ENCODE peak calls at places on chromosomes 5 and 9, in seven cellular contexts. D is tibial nerve, Y is A549, C is IMR-90, P is GM12891, Q is Peyer's patch, E is prostate gland. R is an unnamed sample.

GRCh38 chr9:128987800-128988199 is 40.3 kb downstream of the NUP188 start:
- DNase-seq in D (no peak), Y (no peak), C (peak), P (no peak), Q (no peak), E (no peak), R (no peak)

GRCh38 chr9:83432104-83432627 is 106.0 kb downstream of the FRMD3 start:
- DNase-seq in D (peak), Y (peak), C (no peak), P (no peak), Q (peak), E (peak), R (no peak)

GRCh38 chr5:28809811-28810750 is 1771.7 kb upstream of the CDH9 start:
- DNase-seq in D (no peak), Y (no peak), C (no peak), P (no peak), Q (no peak), E (no peak), R (no peak)

GRCh38 chr5:35926389-35927051 is 11.9 kb downstream of the CAPSL start:
- DNase-seq in D (peak), Y (peak), C (peak), P (peak), Q (peak), E (peak), R (peak)

GRCh38 chr5:97365918-97366317 is 182.9 kb upstream of the RIOK2 start:
- DNase-seq in D (no peak), Y (no peak), C (no peak), P (no peak), Q (no peak), E (no peak), R (no peak)

GRCh38 chr5:155193483-155194107 is 180.0 kb downstream of the KIF4B start:
- DNase-seq in D (no peak), Y (no peak), C (no peak), P (no peak), Q (no peak), E (no peak), R (no peak)

GRCh38 chr5:33513786-33514185 is 73.0 kb downstream of the TARS1 start:
- DNase-seq in D (no peak), Y (no peak), C (no peak), P (no peak), Q (no peak), E (no peak), R (no peak)

GRCh38 chr5:179404321-179405053 is 59.2 kb upstream of the ADAMTS2 start:
- DNase-seq in D (no peak), Y (no peak), C (peak), P (no peak), Q (no peak), E (no peak), R (peak)

GRCh38 chr9:112925058-112925641 is 34.5 kb upstream of the SLC46A2 start:
- DNase-seq in D (no peak), Y (peak), C (peak), P (no peak), Q (peak), E (no peak), R (peak)

GRCh38 chr9:79742145-79742820 is 170.5 kb downstream of the TLE4 start:
- DNase-seq in D (no peak), Y (no peak), C (no peak), P (no peak), Q (no peak), E (no peak), R (no peak)

GRCh38 chr9:133837644-133838597 is 99.8 kb upstream of the SARDH start:
- DNase-seq in D (no peak), Y (no peak), C (no peak), P (no peak), Q (no peak), E (no peak), R (no peak)

GRCh38 chr9:119216891-119217290 is 152.3 kb downstream of the BRINP1 start:
- DNase-seq in D (peak), Y (no peak), C (no peak), P (no peak), Q (no peak), E (peak), R (no peak)

GRCh38 chr5:145981612-145982571 is 45.5 kb downstream of the SH3RF2 start:
- DNase-seq in D (no peak), Y (peak), C (no peak), P (no peak), Q (no peak), E (peak), R (no peak)

GRCh38 chr5:115599924-115600323 is 2.4 kb downstream of the TICAM2 start:
- DNase-seq in D (no peak), Y (no peak), C (no peak), P (no peak), Q (no peak), E (no peak), R (no peak)

GRCh38 chr5:55534436-55535198 is at the start of gene PLPP1:
- DNase-seq in D (peak), Y (peak), C (peak), P (peak), Q (peak), E (peak), R (peak)
- TF ChIP-seq POLR2A in D (no peak), Y (peak), C (peak), P (no peak), Q (peak), E (peak), R (no peak)

DNA sequence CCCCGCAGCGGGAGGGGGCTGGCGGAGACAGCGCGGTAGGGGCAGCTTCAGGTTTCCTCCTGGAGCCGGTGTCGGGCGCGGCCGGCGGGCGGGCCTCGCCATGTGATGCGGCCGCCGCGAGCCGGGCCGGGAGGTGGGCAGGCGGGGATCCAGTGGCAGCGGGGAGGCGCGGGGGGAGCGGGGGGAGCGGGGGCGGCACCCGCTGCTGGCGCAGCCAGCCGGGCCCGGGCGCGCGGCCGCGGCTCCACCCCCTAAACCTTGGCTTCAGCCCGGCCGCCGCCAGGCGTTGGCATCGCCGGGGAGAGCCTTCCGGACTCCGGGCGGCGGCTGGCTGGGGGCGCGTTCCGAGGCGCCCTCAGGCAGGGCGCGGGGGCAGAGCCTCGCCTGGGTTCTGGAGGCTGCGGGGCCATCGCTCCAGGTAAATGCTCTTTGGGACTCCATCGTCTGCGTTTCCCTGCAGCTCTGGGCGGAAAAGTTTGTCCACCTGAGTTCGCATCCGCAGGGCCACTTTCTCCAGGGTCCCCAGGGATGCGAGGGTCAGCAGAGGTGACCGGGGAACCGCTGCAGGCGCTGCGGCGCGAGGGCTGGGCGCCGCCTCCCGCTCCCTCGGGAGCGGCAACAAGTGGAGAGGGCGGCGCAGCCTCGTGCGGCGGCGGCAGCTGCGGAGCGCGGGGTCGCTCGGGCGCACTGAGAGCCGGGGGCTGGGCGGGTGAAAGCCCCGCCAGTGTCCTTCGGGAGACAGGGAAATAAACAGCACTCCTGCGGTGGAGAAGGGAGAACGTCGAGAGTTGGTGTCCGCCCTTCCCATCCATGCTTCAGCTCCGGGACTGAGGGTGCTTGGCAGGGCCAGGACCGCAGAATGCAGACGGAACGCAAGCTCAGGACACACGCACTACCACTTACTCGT is at the start of gene ARHGEF28:
- DNase-seq in D (no peak), Y (peak), C (peak), P (peak), Q (peak), E (peak), R (peak)
- TF ChIP-seq POLR2A in D (peak), Y (peak), C (no peak), P (no peak), Q (peak), E (peak), R (peak)

DNA sequence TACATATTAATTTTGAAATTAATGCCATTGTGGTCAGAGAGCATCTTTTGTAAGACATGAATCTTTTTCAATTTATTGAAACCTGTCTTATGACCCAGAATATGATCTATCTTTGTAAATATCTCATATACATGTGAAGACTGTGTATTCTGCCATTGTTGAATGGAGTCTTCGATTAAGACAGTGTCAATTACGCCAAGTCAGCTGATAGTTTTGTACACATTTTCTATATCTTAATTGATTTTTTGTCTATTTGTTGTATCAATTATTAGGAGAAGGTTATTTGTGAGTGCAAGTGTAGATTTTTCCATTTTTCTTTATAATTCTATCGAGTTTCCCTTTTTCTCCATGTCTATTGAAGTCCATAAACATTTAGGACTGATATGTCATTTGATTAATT is 471.6 kb downstream of the MED10 start:
- DNase-seq in D (no peak), Y (no peak), C (no peak), P (no peak), Q (no peak), E (no peak), R (no peak)
- TF ChIP-seq POLR2A in D (no peak), Y (no peak), C (no peak), P (no peak), Q (no peak), E (no peak), R (no peak)

GRCh38 chr9:34989946-34990635 is 546 bp downstream of the DNAJB5 start:
- DNase-seq in D (no peak), Y (no peak), C (peak), P (no peak), Q (peak), E (peak), R (peak)
- TF ChIP-seq POLR2A in D (no peak), Y (no peak), C (no peak), P (no peak), Q (no peak), E (no peak), R (no peak)

GRCh38 chr9:35338086-35338485 is 151.8 kb upstream of the RUSC2 start:
- DNase-seq in D (no peak), Y (no peak), C (no peak), P (no peak), Q (no peak), E (no peak), R (no peak)

GRCh38 chr9:35338561-35339274 is 151.2 kb upstream of the RUSC2 start:
- DNase-seq in D (no peak), Y (no peak), C (no peak), P (no peak), Q (no peak), E (peak), R (no peak)

GRCh38 chr9:35333551-35333950 is 156.4 kb upstream of the RUSC2 start:
- DNase-seq in D (no peak), Y (no peak), C (peak), P (no peak), Q (no peak), E (no peak), R (no peak)

GRCh38 chr9:35340046-35340445 is 149.9 kb upstream of the RUSC2 start:
- DNase-seq in D (no peak), Y (no peak), C (peak), P (no peak), Q (no peak), E (no peak), R (no peak)

GRCh38 chr9:35335164-35335563 is 154.7 kb upstream of the RUSC2 start:
- DNase-seq in D (no peak), Y (no peak), C (peak), P (no peak), Q (no peak), E (no peak), R (no peak)
- TF ChIP-seq POLR2A in D (no peak), Y (no peak), C (no peak), P (no peak), Q (no peak), E (no peak), R (no peak)

DNA sequence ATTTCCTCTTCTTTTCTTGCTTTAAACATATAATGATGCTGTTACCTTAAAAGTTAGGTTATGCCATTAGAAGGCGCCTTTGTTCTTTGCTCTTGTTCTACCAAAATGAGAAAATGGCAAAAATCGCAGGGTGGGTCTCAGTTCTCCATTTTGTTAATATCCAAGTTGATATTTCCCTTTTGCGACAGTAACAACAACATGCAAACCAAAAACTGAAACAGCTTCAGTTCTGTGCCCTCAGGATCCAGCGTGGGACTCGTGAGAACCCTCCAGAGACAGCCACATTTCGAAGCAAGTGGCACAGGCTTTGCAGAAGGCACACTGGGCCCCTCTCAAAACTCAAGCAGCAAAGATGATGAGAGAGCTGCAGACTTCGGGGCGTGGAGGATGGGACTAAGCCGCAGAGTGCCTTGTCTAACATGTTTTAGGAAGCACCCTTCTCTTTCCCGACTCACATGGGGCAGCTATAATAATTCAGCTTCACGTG is 33.0 kb upstream of the LCP2 start:
- DNase-seq in D (no peak), Y (no peak), C (no peak), P (no peak), Q (no peak), E (no peak), R (peak)
- TF ChIP-seq POLR2A in D (no peak), Y (no peak), C (no peak), P (no peak), Q (no peak), E (no peak), R (no peak)

GRCh38 chr5:123039673-123040072 is 3.1 kb upstream of the PPIC start:
- DNase-seq in D (no peak), Y (no peak), C (no peak), P (no peak), Q (no peak), E (no peak), R (no peak)

GRCh38 chr5:123035950-123036390 is 555 bp downstream of the PPIC start:
- DNase-seq in D (peak), Y (peak), C (peak), P (peak), Q (peak), E (peak), R (no peak)

GRCh38 chr5:123035320-123035949 is 1.1 kb downstream of the PPIC start:
- DNase-seq in D (peak), Y (peak), C (peak), P (peak), Q (peak), E (peak), R (no peak)

GRCh38 chr5:123037104-123037418 is 536 bp upstream of the PPIC start:
- DNase-seq in D (no peak), Y (no peak), C (no peak), P (no peak), Q (no peak), E (no peak), R (no peak)

DNA sequence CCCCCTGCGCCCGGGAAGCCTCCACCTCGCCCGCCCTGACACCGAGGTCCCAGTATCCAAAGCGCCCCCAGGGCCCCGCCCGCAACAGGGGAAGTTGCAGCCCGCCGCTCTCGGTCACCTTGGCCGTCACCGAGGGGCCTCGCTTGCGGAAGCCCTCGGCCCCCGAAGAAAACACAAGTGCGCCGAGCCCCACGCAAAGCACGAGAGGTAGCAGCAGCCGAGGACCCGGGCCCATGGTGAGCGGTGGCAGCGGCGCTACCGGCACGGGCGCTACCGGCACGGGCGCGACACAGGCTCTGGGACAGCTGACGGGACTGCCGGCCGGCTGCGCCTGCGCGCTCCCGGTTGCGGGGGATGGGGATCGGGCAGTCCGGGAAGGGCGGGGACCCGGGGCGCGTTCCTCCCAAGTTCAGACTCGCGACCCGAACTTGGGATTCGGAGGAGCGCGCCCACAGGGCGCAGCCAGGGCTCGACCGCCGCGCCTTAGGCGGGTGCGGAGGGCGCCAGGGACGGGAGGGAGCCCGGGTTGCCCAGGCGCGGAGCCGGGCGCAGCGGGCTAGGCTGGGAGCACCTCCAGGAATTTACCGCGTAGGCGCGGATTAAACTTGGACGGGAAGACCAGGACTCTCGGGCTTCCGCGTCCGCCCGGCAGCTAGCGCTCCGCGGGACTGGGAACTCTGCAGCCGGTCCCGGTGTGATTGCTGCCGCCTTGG is at the start of gene PPIC:
- DNase-seq in D (peak), Y (peak), C (peak), P (peak), Q (peak), E (peak), R (no peak)
- TF ChIP-seq POLR2A in D (no peak), Y (peak), C (no peak), P (no peak), Q (peak), E (peak), R (no peak)

DNA sequence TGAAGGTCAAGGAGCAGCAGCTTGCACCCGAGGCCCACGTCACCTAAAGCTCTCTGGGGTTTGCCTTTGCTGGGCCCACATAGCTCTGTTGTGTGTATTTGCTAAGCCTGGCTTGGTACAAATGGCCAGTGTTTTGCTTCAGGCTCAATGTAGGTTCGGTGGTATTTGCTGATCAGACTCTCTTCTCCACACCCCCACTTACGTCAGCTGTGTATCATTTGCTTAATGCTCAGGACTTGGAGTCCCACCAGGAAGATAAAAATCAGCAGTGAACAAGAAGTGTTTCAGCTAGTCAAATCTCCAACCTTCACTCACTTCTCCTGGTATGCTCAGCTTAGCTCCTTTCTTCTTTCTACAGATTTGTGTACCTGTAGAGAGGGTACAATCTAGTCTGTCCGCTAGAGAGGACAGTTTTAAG is 4.8 kb upstream of the RFESD start:
- DNase-seq in D (peak), Y (no peak), C (peak), P (no peak), Q (no peak), E (peak), R (no peak)
- TF ChIP-seq POLR2A in D (no peak), Y (no peak), C (no peak), P (no peak), Q (no peak), E (peak), R (no peak)

GRCh38 chr9:22588918-22589317 is 142.3 kb downstream of the DMRTA1 start:
- DNase-seq in D (no peak), Y (no peak), C (no peak), P (no peak), Q (no peak), E (no peak), R (no peak)
- TF ChIP-seq POLR2A in D (no peak), Y (no peak), C (no peak), P (no peak), Q (no peak), E (no peak), R (no peak)

R was measured in NB4.